ENCODE peak calls at places on chromosomes 4 and X, in four cellular contexts. One of them, this sample, is unnamed.

GRCh38 chr4:185128272-185129119 is 14.6 kb upstream of the SLC25A4 start:
- DNase-seq in stimulated activated CD8-positive, alpha-beta memory T cell treated with anti-CD3 and anti-CD28 coated beads, Interleukin-7, amount 100 ng/mL, for 1 hour: no peak
- DNase-seq in HCT116: no peak
- DNase-seq in breast epithelium: no peak
- DNase-seq in this sample: no peak

GRCh38 chr4:145289403-145290076 is 109.2 kb upstream of the OTUD4 start:
- DNase-seq in stimulated activated CD8-positive, alpha-beta memory T cell treated with anti-CD3 and anti-CD28 coated beads, Interleukin-7, amount 100 ng/mL, for 1 hour: no peak
- DNase-seq in HCT116: no peak
- DNase-seq in breast epithelium: no peak
- DNase-seq in this sample: no peak

GRCh38 chr4:121192500-121192899 is 28.4 kb upstream of the TNIP3 start:
- DNase-seq in stimulated activated CD8-positive, alpha-beta memory T cell treated with anti-CD3 and anti-CD28 coated beads, Interleukin-7, amount 100 ng/mL, for 1 hour: no peak
- DNase-seq in HCT116: peak
- DNase-seq in breast epithelium: no peak
- DNase-seq in this sample: no peak

GRCh38 chrX:68685722-68686683 is 38.5 kb downstream of the STARD8 start:
- DNase-seq in stimulated activated CD8-positive, alpha-beta memory T cell treated with anti-CD3 and anti-CD28 coated beads, Interleukin-7, amount 100 ng/mL, for 1 hour: no peak
- DNase-seq in HCT116: no peak
- DNase-seq in breast epithelium: no peak
- DNase-seq in this sample: no peak

GRCh38 chr4:74618659-74619058 is 173.7 kb downstream of the AREG start:
- DNase-seq in stimulated activated CD8-positive, alpha-beta memory T cell treated with anti-CD3 and anti-CD28 coated beads, Interleukin-7, amount 100 ng/mL, for 1 hour: no peak
- DNase-seq in HCT116: no peak
- DNase-seq in breast epithelium: no peak
- DNase-seq in this sample: no peak

GRCh38 chr4:134243742-134244713 is 42.4 kb upstream of the PABPC4L start:
- DNase-seq in stimulated activated CD8-positive, alpha-beta memory T cell treated with anti-CD3 and anti-CD28 coated beads, Interleukin-7, amount 100 ng/mL, for 1 hour: no peak
- DNase-seq in HCT116: no peak
- DNase-seq in breast epithelium: no peak
- DNase-seq in this sample: peak

GRCh38 chr4:128450326-128451120 is 162.9 kb upstream of the PGRMC2 start:
- DNase-seq in stimulated activated CD8-positive, alpha-beta memory T cell treated with anti-CD3 and anti-CD28 coated beads, Interleukin-7, amount 100 ng/mL, for 1 hour: no peak
- DNase-seq in HCT116: no peak
- DNase-seq in breast epithelium: no peak
- DNase-seq in this sample: no peak

GRCh38 chrX:136228808-136229207 is 22.4 kb downstream of the MAP7D3 start:
- DNase-seq in stimulated activated CD8-positive, alpha-beta memory T cell treated with anti-CD3 and anti-CD28 coated beads, Interleukin-7, amount 100 ng/mL, for 1 hour: no peak
- DNase-seq in HCT116: no peak
- DNase-seq in breast epithelium: no peak
- DNase-seq in this sample: no peak

GRCh38 chr4:115969756-115970155 is 856.3 kb upstream of the NDST4 start:
- DNase-seq in stimulated activated CD8-positive, alpha-beta memory T cell treated with anti-CD3 and anti-CD28 coated beads, Interleukin-7, amount 100 ng/mL, for 1 hour: no peak
- DNase-seq in HCT116: no peak
- DNase-seq in breast epithelium: no peak
- DNase-seq in this sample: no peak

GRCh38 chrX:147738260-147738659 is 173.5 kb upstream of the FMR1 start:
- DNase-seq in stimulated activated CD8-positive, alpha-beta memory T cell treated with anti-CD3 and anti-CD28 coated beads, Interleukin-7, amount 100 ng/mL, for 1 hour: no peak
- DNase-seq in HCT116: no peak
- DNase-seq in breast epithelium: no peak
- DNase-seq in this sample: no peak

GRCh38 chrX:12447448-12448154 is 309.3 kb downstream of the FRMPD4 start:
- DNase-seq in stimulated activated CD8-positive, alpha-beta memory T cell treated with anti-CD3 and anti-CD28 coated beads, Interleukin-7, amount 100 ng/mL, for 1 hour: no peak
- DNase-seq in HCT116: no peak
- DNase-seq in breast epithelium: no peak
- DNase-seq in this sample: no peak

GRCh38 chr4:38122060-38122459 is 161.9 kb downstream of the PTTG2 start:
- DNase-seq in stimulated activated CD8-positive, alpha-beta memory T cell treated with anti-CD3 and anti-CD28 coated beads, Interleukin-7, amount 100 ng/mL, for 1 hour: no peak
- DNase-seq in HCT116: no peak
- DNase-seq in breast epithelium: no peak
- DNase-seq in this sample: no peak

GRCh38 chr4:110793381-110793801 is 170.5 kb upstream of the PITX2 start:
- DNase-seq in stimulated activated CD8-positive, alpha-beta memory T cell treated with anti-CD3 and anti-CD28 coated beads, Interleukin-7, amount 100 ng/mL, for 1 hour: no peak
- DNase-seq in HCT116: peak
- DNase-seq in breast epithelium: no peak
- DNase-seq in this sample: no peak

GRCh38 chr4:6582889-6583504 is 8.0 kb downstream of the MAN2B2 start:
- DNase-seq in stimulated activated CD8-positive, alpha-beta memory T cell treated with anti-CD3 and anti-CD28 coated beads, Interleukin-7, amount 100 ng/mL, for 1 hour: no peak
- DNase-seq in HCT116: peak
- DNase-seq in breast epithelium: no peak
- DNase-seq in this sample: no peak

GRCh38 chrX:85963736-85964135 is 83.6 kb downstream of the CHM start:
- DNase-seq in stimulated activated CD8-positive, alpha-beta memory T cell treated with anti-CD3 and anti-CD28 coated beads, Interleukin-7, amount 100 ng/mL, for 1 hour: no peak
- DNase-seq in HCT116: no peak
- DNase-seq in breast epithelium: no peak
- DNase-seq in this sample: no peak

GRCh38 chr4:32196950-32197688 is 1477.0 kb downstream of the PCDH7 start:
- DNase-seq in stimulated activated CD8-positive, alpha-beta memory T cell treated with anti-CD3 and anti-CD28 coated beads, Interleukin-7, amount 100 ng/mL, for 1 hour: no peak
- DNase-seq in HCT116: no peak
- DNase-seq in breast epithelium: no peak
- DNase-seq in this sample: no peak

GRCh38 chr4:32423267-32423666 is 1703.1 kb downstream of the PCDH7 start:
- DNase-seq in stimulated activated CD8-positive, alpha-beta memory T cell treated with anti-CD3 and anti-CD28 coated beads, Interleukin-7, amount 100 ng/mL, for 1 hour: no peak
- DNase-seq in HCT116: no peak
- DNase-seq in breast epithelium: no peak
- DNase-seq in this sample: peak

GRCh38 chr4:17760602-17761001 is 20.8 kb downstream of the FAM184B start:
- DNase-seq in stimulated activated CD8-positive, alpha-beta memory T cell treated with anti-CD3 and anti-CD28 coated beads, Interleukin-7, amount 100 ng/mL, for 1 hour: no peak
- DNase-seq in HCT116: no peak
- DNase-seq in breast epithelium: no peak
- DNase-seq in this sample: no peak

GRCh38 chrX:118189628-118190027 is 73.0 kb upstream of the KLHL13 start:
- DNase-seq in stimulated activated CD8-positive, alpha-beta memory T cell treated with anti-CD3 and anti-CD28 coated beads, Interleukin-7, amount 100 ng/mL, for 1 hour: no peak
- DNase-seq in HCT116: no peak
- DNase-seq in breast epithelium: no peak
- DNase-seq in this sample: no peak

GRCh38 chr4:167469436-167469835 is 235.1 kb upstream of the SPOCK3 start:
- DNase-seq in stimulated activated CD8-positive, alpha-beta memory T cell treated with anti-CD3 and anti-CD28 coated beads, Interleukin-7, amount 100 ng/mL, for 1 hour: no peak
- DNase-seq in HCT116: no peak
- DNase-seq in breast epithelium: no peak
- DNase-seq in this sample: no peak

GRCh38 chr4:25560605-25561004 is 95.0 kb upstream of the SLC34A2 start:
- DNase-seq in stimulated activated CD8-positive, alpha-beta memory T cell treated with anti-CD3 and anti-CD28 coated beads, Interleukin-7, amount 100 ng/mL, for 1 hour: no peak
- DNase-seq in HCT116: no peak
- DNase-seq in breast epithelium: no peak
- DNase-seq in this sample: no peak